ENCODE peak calls at places on chromosomes 16 and 17, in six cellular contexts. J, F, L, Y, Z and U are unnamed samples.

GRCh38 chr17:56899403-56899802 is 14.4 kb downstream of the TRIM25 start:
- DNase-seq in Z (no peak), L (no peak), J (no peak), Y (peak), F (no peak), U (no peak)

GRCh38 chr17:37614391-37614790 is 5.2 kb upstream of the SYNRG start:
- DNase-seq in Z (no peak), F (no peak), Y (no peak), L (no peak), J (no peak), U (no peak)

GRCh38 chr16:48641770-48642169 is 31.8 kb upstream of the N4BP1 start:
- DNase-seq in F (no peak), L (no peak), J (no peak), Z (no peak), Y (no peak), U (no peak)

GRCh38 chr17:298791-299450 is 53.7 kb downstream of the RPH3AL start:
- DNase-seq in L (no peak), Y (no peak), J (peak), Z (peak), F (peak), U (no peak)

GRCh38 chr17:38403491-38403890 is 24.8 kb upstream of the ARHGAP23 start:
- DNase-seq in Y (no peak), J (no peak), Z (no peak), F (no peak), L (peak), U (no peak)

GRCh38 chr16:2860826-2861567 is 3.0 kb upstream of the PRSS22 start:
- DNase-seq in Y (no peak), L (no peak), J (no peak), Z (no peak), F (no peak), U (no peak)

GRCh38 chr17:73747221-73748002 is 103.2 kb upstream of the SDK2 start:
- DNase-seq in Y (no peak), J (peak), L (no peak), Z (no peak), F (peak), U (no peak)

GRCh38 chr17:43020030-43020621 is 2.1 kb downstream of the VAT1 start:
- DNase-seq in Z (peak), L (no peak), J (peak), F (no peak), Y (peak), U (no peak)

GRCh38 chr17:39064814-39065213 is 86.6 kb downstream of the PLXDC1 start:
- DNase-seq in Y (no peak), F (no peak), J (no peak), L (no peak), Z (no peak), U (no peak)

GRCh38 chr17:73340093-73340596 is 28.3 kb upstream of the CDC42EP4 start:
- DNase-seq in Y (no peak), Z (peak), J (no peak), F (no peak), L (peak), U (no peak)

GRCh38 chr17:62968445-62968923 is 2.4 kb downstream of the TANC2 start:
- DNase-seq in Y (peak), J (peak), F (peak), Z (peak), L (peak), U (no peak)

GRCh38 chr16:84367750-84368320 is 503 bp upstream of the ATP2C2 start:
- DNase-seq in F (peak), Z (no peak), L (no peak), J (no peak), Y (no peak), U (peak)

GRCh38 chr16:62625291-62625690 is 589.1 kb upstream of the CDH8 start:
- DNase-seq in F (no peak), Y (no peak), J (no peak), Z (no peak), L (no peak), U (no peak)

GRCh38 chr17:37821025-37821713 is 76.3 kb upstream of the HNF1B start:
- DNase-seq in F (no peak), J (no peak), Y (no peak), Z (no peak), L (no peak), U (no peak)

GRCh38 chr17:2466936-2467335 is 44.8 kb downstream of the METTL16 start:
- DNase-seq in F (no peak), Z (no peak), Y (no peak), L (no peak), J (no peak), U (no peak)

GRCh38 chr17:32876414-32877163 is at the start of gene MYO1D:
- DNase-seq in Y (no peak), Z (peak), F (peak), J (peak), L (peak), U (peak)

GRCh38 chr16:83717308-83717707 is 90.5 kb upstream of the HSBP1 start:
- DNase-seq in Y (no peak), L (no peak), F (no peak), Z (no peak), J (no peak), U (no peak)

GRCh38 chr17:34607917-34608316 is 28.5 kb downstream of the TMEM132E start:
- DNase-seq in J (no peak), L (no peak), F (no peak), Y (no peak), Z (no peak), U (no peak)

GRCh38 chr17:68122587-68122986 is 87.1 kb downstream of the KPNA2 start:
- DNase-seq in Y (no peak), Z (no peak), L (no peak), J (no peak), F (no peak), U (no peak)

GRCh38 chr16:86075839-86076440 is 177.0 kb downstream of the IRF8 start:
- DNase-seq in L (no peak), F (no peak), Y (no peak), J (no peak), Z (no peak), U (no peak)

GRCh38 chr17:59356543-59357218 is 25.2 kb downstream of the YPEL2 start:
- DNase-seq in Y (no peak), L (no peak), Z (no peak), F (no peak), J (no peak), U (no peak)

GRCh38 chr16:85768225-85768624 is 17.3 kb upstream of the C16orf74 start:
- DNase-seq in Z (no peak), Y (no peak), J (no peak), F (no peak), L (no peak), U (no peak)

GRCh38 chr16:21684199-21684598 is 20.4 kb downstream of the OTOA start:
- DNase-seq in Y (no peak), J (no peak), F (peak), L (peak), Z (peak), U (no peak)

GRCh38 chr17:7380321-7380720 is 568 bp upstream of the TNK1 start:
- DNase-seq in Y (no peak), L (no peak), J (peak), Z (peak), F (peak), U (no peak)
- TF ChIP-seq POLR2A in Y (no peak), L (no peak), J (no peak), Z (no peak), F (no peak), U (no peak)

GRCh38 chr17:45338996-45339535 is 22.2 kb upstream of the MAP3K14 start:
- DNase-seq in Z (no peak), L (no peak), F (no peak), Y (no peak), J (no peak), U (no peak)

GRCh38 chr17:45342306-45342705 is 25.5 kb upstream of the MAP3K14 start:
- DNase-seq in L (no peak), Y (no peak), J (no peak), F (no peak), Z (no peak), U (no peak)

GRCh38 chr17:45338023-45338781 is 21.4 kb upstream of the MAP3K14 start:
- DNase-seq in J (peak), Z (no peak), Y (peak), L (no peak), F (no peak), U (no peak)

GRCh38 chr17:45341389-45342158 is 24.8 kb upstream of the MAP3K14 start:
- DNase-seq in F (peak), Z (peak), Y (peak), J (peak), L (peak), U (no peak)

DNA sequence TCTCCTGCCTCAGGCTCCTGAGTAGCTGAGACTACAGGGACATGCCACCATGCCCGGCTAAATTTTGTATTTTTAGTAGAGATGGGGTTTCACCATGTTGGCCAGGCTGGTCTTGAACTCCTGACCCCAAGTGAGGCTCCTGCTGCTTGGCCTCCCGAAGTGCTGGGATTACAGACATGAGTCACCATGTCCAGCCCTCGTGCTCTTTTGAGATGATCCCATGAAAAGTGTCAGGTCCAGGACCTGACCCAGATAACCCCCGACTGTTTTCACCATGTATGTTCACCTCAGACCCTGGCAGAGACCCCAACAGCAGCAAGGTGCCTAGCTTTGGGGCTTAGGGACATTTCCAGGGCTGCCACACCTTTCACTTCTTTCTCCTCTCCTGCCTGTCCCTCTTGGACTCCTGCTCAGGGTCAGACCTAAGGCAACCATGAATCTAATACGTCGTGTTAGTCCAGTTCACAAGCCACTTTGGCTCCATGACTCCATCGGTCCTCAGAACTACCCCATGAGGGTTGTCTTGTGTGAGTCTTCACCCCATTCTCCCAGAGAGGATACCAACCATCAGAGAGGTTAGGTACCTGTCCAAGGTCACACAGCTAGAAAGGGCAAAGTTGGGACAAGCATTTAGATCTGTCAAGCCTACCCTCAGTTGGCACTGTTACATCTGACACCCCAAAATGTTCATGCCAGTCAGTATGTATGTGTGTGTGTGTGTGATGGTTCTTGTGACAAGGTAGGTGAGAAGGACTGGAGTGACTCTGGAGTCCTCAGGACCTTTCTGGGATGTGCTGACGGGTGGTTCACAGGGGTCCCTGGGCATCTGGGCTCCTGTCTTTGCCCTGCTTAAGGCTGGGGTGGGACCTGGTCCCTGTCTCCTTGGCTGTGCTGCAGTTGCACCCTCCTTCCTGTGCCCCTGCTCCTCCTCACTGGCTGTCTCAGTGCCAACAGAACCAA is 23.1 kb upstream of the MAP3K14 start:
- DNase-seq in Y (no peak), L (no peak), Z (no peak), F (no peak), J (no peak), U (no peak)
- H3K4me3 ChIP-seq in Y (no peak), L (no peak), Z (no peak), F (no peak), J (no peak), U (no peak)

DNA sequence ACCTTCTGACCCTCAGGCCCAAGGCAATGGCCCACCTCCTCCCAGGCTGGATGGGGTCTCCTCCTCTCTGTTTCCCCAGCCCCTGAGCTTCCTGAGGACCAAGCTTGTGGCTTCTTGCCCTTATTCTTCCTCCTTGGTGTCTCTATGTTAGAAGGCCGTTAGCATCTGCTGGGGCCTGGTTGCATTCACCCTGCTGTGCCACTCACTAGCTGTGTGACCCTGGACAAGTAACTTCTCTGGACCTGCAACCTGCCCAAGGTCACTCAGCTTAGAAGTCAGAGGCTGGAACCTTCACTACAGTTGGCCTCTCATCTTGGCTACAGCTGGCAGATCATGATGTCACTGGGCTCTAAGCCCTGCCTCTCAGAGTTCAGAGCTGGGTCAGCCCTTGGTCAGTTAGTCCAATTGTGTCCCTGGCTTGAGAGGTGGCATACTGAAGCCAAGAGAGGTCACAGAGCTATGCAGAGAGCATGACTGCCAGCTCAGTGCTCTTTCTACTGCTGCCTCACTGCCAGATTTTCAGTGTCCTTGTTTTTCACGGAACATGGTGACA is 3.0 kb downstream of the MT2A start:
- DNase-seq in J (peak), F (peak), Z (peak), Y (peak), L (peak), U (no peak)
- TF ChIP-seq POLR2A in J (no peak), F (no peak), Z (peak), Y (peak), L (no peak), U (no peak)

GRCh38 chr16:66130296-66130910 is 236.1 kb upstream of the CDH5 start:
- DNase-seq in L (no peak), F (no peak), J (no peak), Z (no peak), Y (no peak), U (no peak)
- H3K4me3 ChIP-seq in L (no peak), F (no peak), J (no peak), Z (no peak), Y (no peak), U (no peak)

GRCh38 chr17:78253946-78254672 is 22.7 kb downstream of the TMEM235 start:
- DNase-seq in F (peak), Y (peak), Z (peak), L (peak), J (peak), U (peak)
- TF ChIP-seq POLR2A in F (peak), Y (peak), Z (peak), L (peak), J (peak), U (peak)

GRCh38 chr16:50982808-50983207 is 168.3 kb downstream of the SALL1 start:
- DNase-seq in F (no peak), J (no peak), Y (no peak), L (no peak), Z (no peak), U (no peak)
- H3K4me3 ChIP-seq in F (no peak), J (no peak), Y (no peak), L (no peak), Z (no peak), U (no peak)

GRCh38 chr17:81116704-81117103 is 48.6 kb upstream of the PVALEF start:
- DNase-seq in Y (no peak), L (no peak), J (no peak), Z (no peak), F (no peak), U (no peak)
- TF ChIP-seq POLR2A in Y (no peak), L (no peak), J (no peak), Z (no peak), F (no peak), U (no peak)

GRCh38 chr16:25020112-25020591 is 5.0 kb upstream of the ARHGAP17 start:
- DNase-seq in Z (no peak), F (no peak), J (no peak), Y (no peak), L (no peak), U (no peak)
- H3K4me3 ChIP-seq in Z (no peak), F (no peak), J (no peak), Y (no peak), L (no peak), U (no peak)

GRCh38 chr16:89266521-89267134 is 49.1 kb downstream of the ZNF778 start:
- DNase-seq in Z (no peak), Y (no peak), L (no peak), F (no peak), J (peak), U (peak)

GRCh38 chr16:89268987-89269735 is 51.7 kb downstream of the ZNF778 start:
- DNase-seq in J (no peak), F (no peak), Z (peak), L (no peak), Y (no peak), U (no peak)

GRCh38 chr16:89270666-89271345 is 53.3 kb downstream of the ZNF778 start:
- DNase-seq in L (no peak), J (peak), F (no peak), Z (no peak), Y (no peak), U (no peak)

GRCh38 chr16:89269805-89270665 is 52.5 kb downstream of the ZNF778 start:
- DNase-seq in F (no peak), L (no peak), J (no peak), Z (no peak), Y (no peak), U (no peak)

DNA sequence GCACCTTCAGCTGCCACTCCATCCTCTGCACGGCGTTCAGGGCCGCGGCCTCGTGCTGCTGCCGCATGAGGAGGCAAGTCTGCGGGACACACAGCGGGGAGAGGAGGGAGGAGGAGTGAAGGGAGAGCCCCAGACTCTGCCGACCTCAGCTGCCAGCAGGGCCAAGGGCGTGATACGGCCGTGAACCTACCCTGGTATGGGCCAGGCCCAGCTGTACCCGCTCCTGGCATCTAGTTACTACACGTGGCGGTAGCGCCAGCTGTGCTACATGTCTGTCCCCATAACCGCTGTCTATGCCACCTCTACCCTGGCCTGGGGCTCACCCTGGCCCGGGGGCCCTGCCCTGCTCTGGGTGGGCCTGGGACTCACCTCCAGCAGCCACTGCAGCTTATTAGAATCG is 51.1 kb downstream of the ZNF778 start:
- DNase-seq in F (no peak), Y (no peak), J (no peak), L (no peak), Z (peak), U (no peak)
- TF ChIP-seq POLR2A in F (no peak), Y (no peak), J (no peak), L (no peak), Z (no peak), U (no peak)